ENCODE peak calls at places on chromosomes 2 and 18, in nine cellular contexts. O is CD4-positive, alpha-beta T cell; G is body of pancreas; Y is kidney epithelial cell; L is prostate gland; N is MM.1S; B is uterus; T is left ventricle myocardium inferior; V is cardiac muscle cell. J is an unnamed sample.
A peak's percentile ranks its signal among the peaks of the same experiment; 100 is the strongest.

GRCh38 chr2:6958616-6959235 is 41.5 kb downstream of the RNF144A start:
- DNase-seq in G (no peak), V (no peak), T (no peak), B (peak; percentile 63), O (no peak), N (no peak), L (peak; percentile 3), Y (no peak), J (no peak)

GRCh38 chr18:63410792-63411191 is 11.5 kb downstream of the VPS4B start:
- DNase-seq in L (no peak), G (no peak), B (no peak), Y (peak; percentile 28), V (no peak), T (no peak), N (no peak), O (no peak), J (no peak)

GRCh38 chr18:44805176-44805575 is 124.5 kb downstream of the SETBP1 start:
- DNase-seq in N (no peak), L (no peak), B (no peak), T (no peak), V (no peak), G (no peak), O (no peak), Y (no peak), J (no peak)

GRCh38 chr2:31235504-31235902 is 1.6 kb downstream of the EHD3 start:
- DNase-seq in T (no peak), O (no peak), B (no peak), V (no peak), G (no peak), N (no peak), L (no peak), Y (peak; percentile 70), J (no peak)

GRCh38 chr18:63264871-63265270 is 54.7 kb downstream of the BCL2 start:
- DNase-seq in Y (no peak), V (no peak), B (no peak), N (no peak), O (no peak), G (peak; percentile 7), L (no peak), T (no peak), J (no peak)

GRCh38 chr2:64062840-64063239 is 43.6 kb upstream of the VPS54 start:
- DNase-seq in B (no peak), O (no peak), Y (peak; percentile 45), V (no peak), N (peak; percentile 75), G (peak; percentile 77), T (no peak), L (no peak), J (no peak)

GRCh38 chr2:216516730-216517350 is 18.2 kb downstream of the RPL37A start:
- DNase-seq in N (peak; percentile 20), O (no peak), L (no peak), T (no peak), V (peak; percentile 44), G (no peak), B (no peak), Y (no peak), J (no peak)

GRCh38 chr2:151730242-151730975 is 3.9 kb downstream of the NEB start:
- DNase-seq in Y (peak; percentile 19), L (no peak), G (no peak), V (no peak), B (no peak), O (no peak), N (peak; percentile 70), T (no peak), J (no peak)

GRCh38 chr2:223887127-223887526 is 49.7 kb upstream of the AP1S3 start:
- DNase-seq in N (no peak), Y (no peak), B (no peak), L (peak; percentile 55), T (no peak), V (no peak), G (no peak), O (no peak), J (no peak)

GRCh38 chr2:230131366-230131765 is 62.6 kb upstream of the SLC16A14 start:
- DNase-seq in O (no peak), V (no peak), L (no peak), Y (no peak), T (no peak), G (peak; percentile 19), B (no peak), N (no peak), J (no peak)

GRCh38 chr18:46555724-46556123 is 101.3 kb downstream of the LOXHD1 start:
- DNase-seq in Y (no peak), V (peak; percentile 77), T (peak; percentile 33), O (no peak), N (peak; percentile 60), B (no peak), L (no peak), G (peak; percentile 8), J (peak; percentile 36)

GRCh38 chr18:22132258-22132657 is 37.1 kb upstream of the GATA6 start:
- DNase-seq in Y (no peak), G (no peak), V (no peak), N (no peak), T (no peak), O (no peak), B (no peak), L (no peak), J (no peak)

GRCh38 chr2:231940795-231941194 is 14.6 kb upstream of the NPPC start:
- DNase-seq in T (no peak), N (no peak), Y (no peak), O (no peak), L (no peak), V (no peak), B (no peak), G (no peak), J (no peak)

DNA sequence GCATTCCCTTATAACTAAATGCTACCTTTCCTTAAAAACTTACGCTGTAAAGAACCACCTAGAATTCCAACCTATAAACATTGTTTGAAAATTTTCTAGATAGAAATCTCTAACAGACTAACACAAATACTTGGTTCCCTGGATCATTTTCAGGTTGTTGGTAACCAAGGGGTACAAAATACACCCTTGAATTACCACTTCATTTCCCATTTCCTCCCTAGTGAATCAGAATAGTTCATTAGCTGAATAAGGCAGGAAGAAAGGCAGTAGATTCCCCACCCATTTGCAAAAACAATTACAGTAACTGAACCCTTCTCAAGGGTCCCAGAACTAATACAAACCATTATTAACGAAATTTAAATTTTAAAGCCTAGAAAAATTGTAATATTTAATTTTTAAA is 5.5 kb downstream of the MEX3C start:
- DNase-seq in G (no peak), N (no peak), L (no peak), T (no peak), V (no peak), O (no peak), B (no peak), Y (no peak), J (no peak)
- H3K27me3 ChIP-seq in G (no peaks in the 10 kb centered on the region), N (no peaks in the 10 kb centered on the region), L (no peaks in the 10 kb centered on the region), T (no peaks in the 10 kb centered on the region), V (no peaks in the 10 kb centered on the region), O (no peaks in the 10 kb centered on the region), B (no peaks in the 10 kb centered on the region), Y (no peaks in the 10 kb centered on the region), J (no peaks in the 10 kb centered on the region)

GRCh38 chr2:120293991-120294329 is 41.3 kb downstream of the RALB start:
- DNase-seq in V (peak; percentile 17), G (no peak), N (no peak), O (no peak), T (no peak), Y (no peak), B (no peak), L (no peak), J (no peak)
- TF ChIP-seq CTCF in V (no peak), G (no peak), N (no peak), O (no peak), T (no peak), Y (no peak), B (no peak), L (no peak), J (no peak)

GRCh38 chr2:120343433-120344105 is 2.4 kb upstream of the INHBB start:
- DNase-seq in O (peak; percentile 40), L (peak; percentile 86), N (peak; percentile 71), B (peak; percentile 71), V (peak; percentile 92), G (peak; percentile 88), Y (no peak), T (peak; percentile 81), J (peak; percentile 78)
- H3K27me3 ChIP-seq in O (peaks cover 67% of the 10 kb centered on the region), L (no peaks in the 10 kb centered on the region), N (peaks cover 37% of the 10 kb centered on the region), B (peaks cover 20% of the 10 kb centered on the region), V (peaks cover 84% of the 10 kb centered on the region), G (no peaks in the 10 kb centered on the region), Y (peaks cover 78% of the 10 kb centered on the region), T (peaks cover 98% of the 10 kb centered on the region), J (peaks cover 12% of the 10 kb centered on the region)

GRCh38 chr2:105280281-105280680 is 38.7 kb downstream of the GPR45 start:
- DNase-seq in T (no peak), V (no peak), B (no peak), N (no peak), Y (no peak), L (no peak), G (no peak), O (no peak), J (no peak)

GRCh38 chr2:105274046-105274445 is 32.5 kb downstream of the GPR45 start:
- DNase-seq in T (no peak), B (no peak), O (no peak), N (no peak), Y (no peak), G (no peak), L (no peak), V (no peak), J (no peak)

GRCh38 chr2:105283532-105283931 is 42.0 kb downstream of the GPR45 start:
- DNase-seq in L (no peak), T (no peak), N (no peak), G (no peak), Y (no peak), V (no peak), B (no peak), O (no peak), J (no peak)

GRCh38 chr2:105278654-105279053 is 37.1 kb downstream of the GPR45 start:
- DNase-seq in V (no peak), G (no peak), L (no peak), N (no peak), B (no peak), O (no peak), Y (no peak), T (no peak), J (no peak)
- TF ChIP-seq CTCF in V (no peak), G (no peak), L (no peak), N (no peak), B (no peak), O (no peak), Y (no peak), T (no peak), J (no peak)

DNA sequence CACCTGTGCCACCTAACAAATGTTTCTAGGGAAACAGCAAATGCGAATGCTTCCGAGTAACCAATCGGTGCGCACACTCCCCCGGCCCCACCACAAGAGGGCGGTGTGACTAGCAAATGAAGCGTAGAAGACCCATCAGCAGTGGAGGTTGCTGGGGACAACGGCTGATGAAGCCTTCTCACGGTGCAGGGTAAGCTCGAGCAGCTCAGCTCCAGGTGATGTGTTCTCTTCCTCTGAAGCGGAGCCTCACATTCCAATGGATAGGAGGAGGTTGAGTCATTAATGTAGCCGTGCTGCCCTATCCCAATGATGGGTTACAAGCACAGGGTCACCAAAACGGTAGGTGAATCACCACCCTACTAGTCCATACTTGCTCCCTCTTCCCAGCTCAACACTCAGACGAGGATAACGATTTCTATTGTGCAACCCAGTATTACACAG is 127.6 kb upstream of the TWIST2 start:
- DNase-seq in Y (no peak), O (peak; percentile 34), T (peak; percentile 43), V (no peak), L (no peak), B (no peak), N (peak; percentile 47), G (peak; percentile 52), J (peak; percentile 24)
- H3K27me3 ChIP-seq in Y (no peaks in the 10 kb centered on the region), O (no peaks in the 10 kb centered on the region), T (peaks cover 34% of the 10 kb centered on the region), V (no peaks in the 10 kb centered on the region), L (no peaks in the 10 kb centered on the region), B (no peaks in the 10 kb centered on the region), N (peaks cover 3% of the 10 kb centered on the region), G (no peaks in the 10 kb centered on the region), J (peaks cover 17% of the 10 kb centered on the region)